ENCODE peak calls at places on chromosomes 3 and 15, in ten cellular contexts. V is hepatocyte; G is stimulated activated CD8-positive, alpha-beta memory T cell treated with anti-CD3 and anti-CD28 coated beads, Interleukin-15, amount 100 ng/mL, for 24 hours; L is GM12865; M is fibroblast of villous mesenchyme; U is endothelial cell; Z is GM06990; Q is stimulated activated CD4-positive, alpha-beta T cell treated with anti-CD3 and anti-CD28 coated beads, TNF-alpha, amount 100 ng/mL, for 1 hour; S is T1000; X is CD8-positive, alpha-beta T cell. B is an unnamed sample.
A peak's percentile ranks its signal among the peaks of the same experiment; 100 is the strongest.

GRCh38 chr3:126540342-126540849 is 16.4 kb downstream of the CHST13 start:
- DNase-seq in M (peak; percentile 66), X (no peak), Z (no peak), G (no peak), V (peak; percentile 52), S (peak; percentile 74), L (no peak), Q (no peak), U (no peak), B (peak; percentile 94)

GRCh38 chr15:71575474-71576045 is 234.8 kb upstream of the NR2E3 start:
- DNase-seq in M (no peak), L (peak; percentile 2), S (no peak), X (no peak), U (no peak), Z (no peak), G (no peak), Q (no peak), V (no peak), B (no peak)

GRCh38 chr3:39705351-39705900 is 104.0 kb upstream of the MYRIP start:
- DNase-seq in U (no peak), V (no peak), Q (no peak), X (no peak), G (no peak), Z (no peak), L (no peak), S (no peak), M (no peak), B (no peak)

GRCh38 chr3:63132456-63133250 is 145.5 kb upstream of the SYNPR start:
- DNase-seq in M (no peak), Z (no peak), U (no peak), S (no peak), Q (no peak), L (no peak), X (no peak), V (no peak), G (no peak), B (no peak)

GRCh38 chr3:146300756-146301155 is 49.9 kb upstream of the PLSCR4 start:
- DNase-seq in X (no peak), Z (no peak), L (no peak), G (no peak), Q (no peak), V (no peak), S (no peak), M (no peak), U (no peak), B (no peak)

GRCh38 chr3:185823280-185824044 is 1.4 kb downstream of the IGF2BP2 start:
- DNase-seq in S (no peak), X (no peak), Z (no peak), G (no peak), M (peak; percentile 62), L (peak; percentile 26), U (peak; percentile 43), Q (no peak), V (peak; percentile 79), B (peak; percentile 34)

GRCh38 chr3:194201953-194202666 is 66.2 kb downstream of the HES1 start:
- DNase-seq in L (no peak), X (no peak), G (no peak), Q (no peak), S (no peak), Z (no peak), M (no peak), U (no peak), V (no peak), B (no peak)

GRCh38 chr3:98977520-98977919 is 76.0 kb upstream of the DCBLD2 start:
- DNase-seq in Q (no peak), L (peak; percentile 24), M (peak; percentile 70), G (no peak), U (no peak), Z (no peak), V (no peak), S (no peak), X (no peak), B (no peak)

GRCh38 chr3:110814170-110815007 is 257.2 kb upstream of the NECTIN3 start:
- DNase-seq in G (no peak), M (peak; percentile 98), S (peak; percentile 60), X (no peak), U (no peak), Z (peak; percentile 0), Q (no peak), V (peak; percentile 23), L (peak; percentile 73), B (peak; percentile 4)

GRCh38 chr15:88465633-88466219 is 1.5 kb downstream of the MRPL46 start:
- DNase-seq in Q (no peak), M (peak; percentile 54), V (peak; percentile 35), Z (no peak), L (peak; percentile 20), X (no peak), U (no peak), S (no peak), G (no peak), B (no peak)

GRCh38 chr15:39454189-39454986 is 126.5 kb upstream of the THBS1 start:
- DNase-seq in L (no peak), S (no peak), M (peak; percentile 52), V (no peak), X (no peak), G (no peak), Z (no peak), U (no peak), Q (no peak), B (no peak)

GRCh38 chr3:197559662-197560061 is 3.9 kb upstream of the BDH1 start:
- DNase-seq in L (no peak), Z (no peak), G (no peak), M (no peak), S (no peak), V (no peak), Q (no peak), U (no peak), X (no peak), B (no peak)

GRCh38 chr15:78351539-78351938 is 11.4 kb downstream of the CRABP1 start:
- DNase-seq in V (no peak), X (no peak), S (no peak), Q (no peak), L (no peak), U (no peak), M (no peak), G (no peak), Z (no peak), B (no peak)

GRCh38 chr3:8319935-8320634 is 181.5 kb upstream of the LMCD1 start:
- DNase-seq in Q (no peak), U (no peak), S (no peak), Z (no peak), L (no peak), G (no peak), M (peak; percentile 17), V (no peak), X (no peak), B (peak; percentile 12)

GRCh38 chr3:128236667-128237066 is 83.4 kb downstream of the EEFSEC start:
- DNase-seq in V (no peak), Z (no peak), G (no peak), X (no peak), S (no peak), L (no peak), M (no peak), U (no peak), Q (no peak), B (no peak)

GRCh38 chr3:187783098-187783497 is 37.8 kb upstream of the BCL6 start:
- DNase-seq in Q (no peak), Z (no peak), V (peak; percentile 57), S (no peak), X (no peak), U (no peak), G (no peak), M (peak; percentile 95), L (no peak), B (peak; percentile 30)

GRCh38 chr3:20935791-20936190 is 749.8 kb upstream of the SGO1 start:
- DNase-seq in L (no peak), M (no peak), S (no peak), Z (no peak), X (no peak), V (no peak), U (no peak), Q (no peak), G (no peak), B (no peak)

GRCh38 chr15:63940956-63941620 is 105.2 kb downstream of the DAPK2 start:
- DNase-seq in Z (no peak), Q (no peak), V (no peak), M (no peak), G (no peak), U (no peak), S (no peak), L (no peak), X (no peak), B (no peak)

GRCh38 chr15:63843901-63844317 is 10.2 kb upstream of the HERC1 start:
- DNase-seq in Q (no peak), L (no peak), U (no peak), Z (no peak), M (peak; percentile 4), V (peak; percentile 19), X (no peak), G (no peak), S (no peak), B (peak; percentile 11)

GRCh38 chr15:70507772-70508351 is 255.5 kb downstream of the UACA start:
- DNase-seq in Q (no peak), M (peak; percentile 43), Z (no peak), V (peak; percentile 80), X (no peak), U (no peak), S (peak; percentile 30), G (no peak), L (peak; percentile 49), B (no peak)

GRCh38 chr15:77808077-77808476 is 175.4 kb upstream of the LINGO1 start:
- DNase-seq in V (no peak), S (no peak), L (no peak), Z (no peak), G (no peak), M (no peak), X (no peak), U (no peak), Q (no peak), B (no peak)

GRCh38 chr15:89506026-89506686 is 9.8 kb upstream of the RHCG start:
- DNase-seq in M (no peak), Z (no peak), G (no peak), S (no peak), U (no peak), V (no peak), L (no peak), Q (no peak), X (no peak), B (no peak)

GRCh38 chr3:12380408-12380795 is 91.5 kb downstream of the PPARG start:
- DNase-seq in L (no peak), X (no peak), U (no peak), V (no peak), M (peak; percentile 44), S (no peak), Z (no peak), Q (no peak), G (no peak), B (no peak)

GRCh38 chr15:60397772-60398445 is at the start of gene ANXA2:
- DNase-seq in X (peak; percentile 79), U (peak; percentile 57), V (peak; percentile 97), Q (peak; percentile 62), S (peak; percentile 81), Z (peak; percentile 88), M (peak; percentile 91), L (peak; percentile 94), G (peak; percentile 56), B (peak; percentile 44)

GRCh38 chr15:68384451-68385239 is 47.3 kb downstream of the ITGA11 start:
- DNase-seq in V (peak; percentile 74), G (no peak), Q (no peak), X (no peak), S (peak; percentile 60), M (peak; percentile 95), U (no peak), Z (no peak), L (no peak), B (peak; percentile 50)

GRCh38 chr3:142623209-142623608 is 27.0 kb downstream of the PLS1 start:
- DNase-seq in L (no peak), G (no peak), V (no peak), Q (no peak), U (no peak), S (no peak), M (no peak), X (no peak), Z (no peak), B (no peak)

GRCh38 chr15:57505056-57505713 is 86.5 kb upstream of the MYZAP start:
- DNase-seq in V (no peak), X (no peak), M (no peak), G (no peak), Q (no peak), S (no peak), Z (no peak), L (no peak), U (no peak), B (no peak)

GRCh38 chr15:63913786-63914185 is 80.0 kb upstream of the HERC1 start:
- DNase-seq in Q (no peak), L (no peak), S (no peak), M (no peak), X (no peak), U (no peak), V (no peak), Z (no peak), G (no peak), B (no peak)